ENCODE peak calls at places on chromosome 17, in six cellular contexts. N, Q, E, Z, H and L are unnamed samples.

GRCh38 chr17:29407856-29408255 is 17.7 kb downstream of the TAOK1 start:
- DNase-seq in Z (no peak), Q (no peak), H (no peak), E (no peak), N (no peak), L (no peak)

GRCh38 chr17:61324540-61324868 is 75.1 kb upstream of the TBX2 start:
- DNase-seq in Z (peak; percentile 49), H (no peak), N (no peak), Q (no peak), E (no peak), L (no peak)

GRCh38 chr17:651596-651995 is 63.0 kb downstream of the VPS53 start:
- DNase-seq in N (no peak), H (no peak), E (no peak), Q (no peak), Z (no peak), L (no peak)

GRCh38 chr17:57612202-57613071 is 132.7 kb downstream of the CCDC182 start:
- DNase-seq in Q (no peak), E (peak; percentile 32), Z (peak; percentile 27), N (peak; percentile 38), H (no peak), L (peak; percentile 40)

GRCh38 chr17:6507535-6507934 is 48.8 kb downstream of the PITPNM3 start:
- DNase-seq in H (peak; percentile 51), Z (no peak), Q (no peak), N (no peak), E (no peak), L (no peak)

GRCh38 chr17:65039349-65039988 is 17.1 kb downstream of the GNA13 start:
- DNase-seq in E (no peak), Q (no peak), H (no peak), N (peak; percentile 68), Z (no peak), L (no peak)

GRCh38 chr17:61689610-61690180 is 98.7 kb upstream of the NACA2 start:
- DNase-seq in Z (no peak), E (no peak), N (no peak), H (no peak), Q (no peak), L (no peak)

GRCh38 chr17:55116440-55116914 is 147.9 kb downstream of the STXBP4 start:
- DNase-seq in N (no peak), Z (peak; percentile 58), H (no peak), E (no peak), Q (no peak), L (no peak)

GRCh38 chr17:14337596-14338079 is 36.8 kb downstream of the HS3ST3B1 start:
- DNase-seq in H (no peak), N (no peak), Q (no peak), Z (no peak), E (no peak), L (no peak)

GRCh38 chr17:76240461-76241204 is at the start of gene RNF157:
- DNase-seq in E (peak; percentile 94), N (no peak), Z (peak; percentile 17), Q (no peak), H (no peak), L (peak; percentile 49)

GRCh38 chr17:65627892-65628622 is 66.6 kb upstream of the AXIN2 start:
- DNase-seq in Q (no peak), N (no peak), H (no peak), Z (peak; percentile 91), E (no peak), L (no peak)

GRCh38 chr17:33164556-33164881 is 128.6 kb downstream of the ASIC2 start:
- DNase-seq in H (no peak), E (no peak), Q (no peak), N (no peak), Z (no peak), L (no peak)

GRCh38 chr17:10384175-10384574 is 11.4 kb upstream of the MYH13 start:
- DNase-seq in N (no peak), H (no peak), Z (no peak), Q (no peak), E (no peak), L (peak; percentile 15)

GRCh38 chr17:42305543-42306384 is 17.5 kb downstream of the STAT5A start:
- DNase-seq in Q (no peak), E (no peak), H (no peak), Z (no peak), N (no peak), L (no peak)
- TF ChIP-seq ZNF274 in Q (no peak), E (no peak), H (no peak), Z (no peak), N (no peak), L (no peak)

GRCh38 chr17:56290486-56291118 is 137.3 kb downstream of the ANKFN1 start:
- DNase-seq in H (no peak), Q (no peak), N (no peak), Z (no peak), E (no peak), L (no peak)

GRCh38 chr17:56292010-56292409 is 138.7 kb downstream of the ANKFN1 start:
- DNase-seq in Z (no peak), E (no peak), N (no peak), Q (no peak), H (no peak), L (no peak)

GRCh38 chr17:56292628-56293027 is 139.4 kb downstream of the ANKFN1 start:
- DNase-seq in H (no peak), Q (no peak), N (no peak), Z (no peak), E (no peak), L (no peak)

GRCh38 chr17:56291226-56291805 is 138.0 kb downstream of the ANKFN1 start:
- DNase-seq in H (no peak), N (no peak), Q (no peak), Z (no peak), E (no peak), L (no peak)

GRCh38 chr17:56289321-56289720 is 136.0 kb downstream of the ANKFN1 start:
- DNase-seq in H (no peak), Z (no peak), N (no peak), Q (no peak), E (no peak), L (no peak)
- H3K9ac ChIP-seq in H (no peak overlapping the region), Z (no peak overlapping the region), N (no peak overlapping the region), Q (no peak overlapping the region), E (no peak overlapping the region), L (no peak overlapping the region)

GRCh38 chr17:28221751-28222414 is 97.1 kb upstream of the TMEM97 start:
- DNase-seq in H (no peak), Q (no peak), Z (no peak), E (no peak), N (no peak), L (no peak)
- TF ChIP-seq ZNF274 in H (no peak), Q (no peak), Z (no peak), E (no peak), N (no peak), L (no peak)

DNA sequence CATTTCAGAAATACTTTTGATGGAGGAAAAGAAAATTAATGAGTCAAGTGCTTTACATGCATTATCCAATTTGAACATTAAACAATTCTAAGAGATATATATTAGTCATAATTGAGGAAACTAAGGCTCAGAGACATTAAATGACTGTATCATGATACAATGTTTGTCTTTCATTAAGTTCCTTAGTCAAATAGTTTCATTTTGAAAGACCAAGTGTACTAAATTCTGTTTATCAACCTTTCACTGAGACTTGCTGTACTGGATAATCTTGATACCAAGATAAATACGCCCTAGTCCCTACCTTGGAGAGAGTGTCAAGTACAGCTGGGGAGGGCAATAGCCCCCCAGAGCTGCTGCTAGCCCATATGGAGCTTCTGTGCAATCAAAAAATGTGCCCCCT is 24.2 kb downstream of the TOM1L2 start:
- DNase-seq in E (no peak), Z (no peak), Q (no peak), N (no peak), H (no peak), L (no peak)
- H3K9ac ChIP-seq in E (no peak overlapping the region), Z (no peak overlapping the region), Q (no peak overlapping the region), N (no peak overlapping the region), H (no peak overlapping the region), L (no peak overlapping the region)

GRCh38 chr17:8922923-8923322 is 42.6 kb downstream of the PIK3R5 start:
- DNase-seq in E (no peak), Z (no peak), H (no peak), N (no peak), Q (no peak), L (no peak)

GRCh38 chr17:8916470-8916869 is 49.0 kb upstream of the PIK3R6 start:
- DNase-seq in E (no peak), Z (no peak), Q (no peak), H (no peak), N (no peak), L (no peak)

GRCh38 chr17:8921147-8921546 is 44.4 kb downstream of the PIK3R5 start:
- DNase-seq in E (no peak), Q (no peak), Z (no peak), N (no peak), H (no peak), L (no peak)

GRCh38 chr17:8922451-8922850 is 43.1 kb downstream of the PIK3R5 start:
- DNase-seq in Q (no peak), H (no peak), E (no peak), Z (no peak), N (no peak), L (no peak)

GRCh38 chr17:8918811-8919210 is 46.7 kb downstream of the PIK3R5 start:
- DNase-seq in H (no peak), Q (no peak), E (no peak), Z (no peak), N (no peak), L (no peak)
- TF ChIP-seq ZNF274 in H (no peak), Q (no peak), E (no peak), Z (no peak), N (no peak), L (no peak)

DNA sequence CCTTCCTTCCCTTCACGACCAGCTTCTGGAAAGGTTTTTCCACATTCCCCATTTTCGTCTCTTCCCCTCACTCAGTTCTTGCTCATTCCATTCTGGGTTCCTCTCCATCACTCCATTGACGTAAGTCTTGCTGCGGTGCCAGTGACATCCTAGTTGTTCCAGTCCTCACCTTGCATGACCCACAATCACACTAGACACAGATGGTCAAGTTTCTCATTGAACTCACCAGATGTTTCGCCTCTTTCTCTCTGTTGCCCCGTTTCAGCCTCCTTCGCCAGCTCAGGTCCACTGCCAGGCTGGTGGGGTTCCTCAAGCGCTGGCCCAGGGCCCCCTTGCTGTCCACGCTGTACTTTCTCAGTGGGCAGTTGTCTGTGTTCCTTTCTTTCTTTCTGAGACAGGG is 43.4 kb downstream of the CCDC42 start:
- DNase-seq in H (no peak), N (no peak), E (no peak), Z (no peak), Q (no peak), L (no peak)
- H3K9ac ChIP-seq in H (no peak overlapping the region), N (no peak overlapping the region), E (no peak overlapping the region), Z (no peak overlapping the region), Q (no peak overlapping the region), L (no peak overlapping the region)

GRCh38 chr17:79082311-79083190 is 7.9 kb downstream of the ENGASE start:
- DNase-seq in N (no peak), Z (peak; percentile 27), Q (no peak), H (peak; percentile 22), E (peak; percentile 79), L (peak; percentile 13)
- TF ChIP-seq ZNF274 in N (no peak), Z (no peak), Q (no peak), H (no peak), E (no peak), L (no peak)